ENCODE peak calls at places on chromosomes 2 and 18, in five cellular contexts. B is HEK293T, R is tibial artery, M is GM13977, T is H9. E is an unnamed sample.

GRCh38 chr2:79103199-79103598 is 15.4 kb upstream of the REG1B start:
- DNase-seq in B (no peak), M (no peak), T (no peak), R (no peak), E (no peak)

GRCh38 chr18:35415511-35416427 is 38.6 kb upstream of the ZNF396 start:
- DNase-seq in T (no peak), M (no peak), R (no peak), B (no peak), E (no peak)

GRCh38 chr2:226431301-226431955 is 368.2 kb downstream of the IRS1 start:
- DNase-seq in T (no peak), M (no peak), B (no peak), R (no peak), E (no peak)

GRCh38 chr18:811192-812122 is 585 bp downstream of the YES1 start:
- DNase-seq in M (peak), B (peak), T (peak), R (peak), E (no peak)

GRCh38 chr2:220858101-220858500 is 714.0 kb downstream of the EPHA4 start:
- DNase-seq in T (no peak), B (no peak), M (no peak), R (no peak), E (no peak)

GRCh38 chr2:59196511-59196910 is 955.4 kb upstream of the FANCL start:
- DNase-seq in R (no peak), T (no peak), B (no peak), M (no peak), E (no peak)

GRCh38 chr2:55113976-55114564 is 63.8 kb upstream of the RTN4 start:
- DNase-seq in R (no peak), M (no peak), T (no peak), B (no peak), E (no peak)

GRCh38 chr2:204670124-204670523 is 124.8 kb downstream of the PARD3B start:
- DNase-seq in R (no peak), T (no peak), B (no peak), M (no peak), E (no peak)

GRCh38 chr2:173400760-173401159 is 46.1 kb downstream of the CDCA7 start:
- DNase-seq in T (no peak), R (no peak), B (peak), M (no peak), E (no peak)

GRCh38 chr2:71860381-71860926 is 287.2 kb downstream of the CYP26B1 start:
- DNase-seq in T (no peak), M (no peak), B (no peak), R (no peak), E (no peak)

GRCh38 chr2:178473931-178474330 is 4.5 kb downstream of the FKBP7 start:
- DNase-seq in B (no peak), T (no peak), M (no peak), R (no peak), E (no peak)

GRCh38 chr2:184815824-184816223 is 217.5 kb downstream of the ZNF804A start:
- DNase-seq in M (no peak), R (no peak), B (no peak), T (no peak), E (no peak)

GRCh38 chr2:26989156-26989555 is 18.7 kb downstream of the MAPRE3 start:
- DNase-seq in T (no peak), R (no peak), B (no peak), M (no peak), E (no peak)

GRCh38 chr18:45050712-45051639 is 370.3 kb downstream of the SETBP1 start:
- DNase-seq in T (no peak), B (no peak), R (no peak), M (no peak), E (no peak)

GRCh38 chr2:48258750-48259149 is 271.2 kb upstream of the STON1 start:
- DNase-seq in R (no peak), T (no peak), M (no peak), B (no peak), E (no peak)

GRCh38 chr18:3245853-3246635 is 1.6 kb upstream of the MYL12A start:
- DNase-seq in R (peak), T (peak), B (peak), M (peak), E (peak)

GRCh38 chr18:24259869-24260662 is 121.2 kb downstream of the CABYR start:
- DNase-seq in R (no peak), B (no peak), M (no peak), T (no peak), E (no peak)

GRCh38 chr18:23784811-23785245 is 95.6 kb downstream of the LAMA3 start:
- DNase-seq in R (no peak), T (no peak), M (no peak), B (peak), E (no peak)

GRCh38 chr2:217399288-217399687 is 539.4 kb upstream of the TNP1 start:
- DNase-seq in B (no peak), M (no peak), T (no peak), R (no peak), E (no peak)

GRCh38 chr2:229191413-229191812 is 79.7 kb downstream of the PID1 start:
- DNase-seq in M (no peak), R (no peak), T (no peak), B (no peak), E (no peak)

GRCh38 chr2:191869178-191869577 is 22.3 kb upstream of the CAVIN2 start:
- DNase-seq in R (no peak), T (peak), B (peak), M (peak), E (no peak)

GRCh38 chr18:77052656-77053309 is 79.8 kb downstream of the MBP start:
- DNase-seq in T (no peak), B (no peak), R (peak), M (no peak), E (no peak)

GRCh38 chr18:22063077-22063476 is 106.3 kb upstream of the GATA6 start:
- DNase-seq in B (no peak), R (no peak), M (no peak), T (no peak), E (no peak)

GRCh38 chr2:145412155-145412554 is 892.2 kb upstream of the ZEB2 start:
- DNase-seq in B (no peak), R (no peak), M (no peak), T (no peak), E (no peak)

GRCh38 chr2:111041398-111042202 is 79.1 kb upstream of the BCL2L11 start:
- DNase-seq in T (no peak), R (no peak), M (no peak), B (no peak), E (peak)

GRCh38 chr2:235598026-235598425 is 104.2 kb downstream of the AGAP1 start:
- DNase-seq in B (no peak), T (no peak), M (no peak), R (no peak), E (no peak)

GRCh38 chr2:134500211-134500935 is 218.4 kb downstream of the TMEM163 start:
- DNase-seq in R (no peak), T (no peak), B (no peak), M (no peak), E (no peak)

GRCh38 chr2:213751446-213751845 is 467.2 kb downstream of the SPAG16 start:
- DNase-seq in R (no peak), M (peak), T (no peak), B (no peak), E (no peak)

GRCh38 chr2:208570851-208571763 is 164.5 kb downstream of the PTH2R start:
- DNase-seq in T (no peak), M (no peak), R (no peak), B (peak), E (no peak)

GRCh38 chr2:38377501-38378258 is 607 bp upstream of the ATL2 start:
- DNase-seq in B (peak), R (no peak), M (no peak), T (no peak), E (no peak)

GRCh38 chr2:1294882-1295281 is 118.4 kb upstream of the TPO start:
- DNase-seq in B (no peak), R (no peak), M (no peak), T (no peak), E (no peak)

GRCh38 chr18:10169064-10169562 is 255.3 kb downstream of the VAPA start:
- DNase-seq in M (no peak), R (no peak), T (no peak), B (no peak), E (no peak)